ENCODE peak calls at places on chromosomes 2 and 18, in eight cellular contexts. Z is GM18507; H is IMR-90; C is body of pancreas; E is epithelial cell of esophagus; D is activated gamma-delta T cell treated with Interleukin-2 at 50 U/mL for 16 hours; U is head of caudate nucleus; R is stimulated activated CD4-positive, alpha-beta T cell treated with anti-CD3 and anti-CD28 coated beads, Interleukin-1b, Interleukin-23, amount 100 ng/mL, for 24 hours. O is an unnamed sample.

GRCh38 chr18:63264871-63265270 is 54.7 kb downstream of the BCL2 start:
- DNase-seq in Z (no peak), H (no peak), C (peak; percentile 7), E (no peak), D (no peak), U (no peak), R (no peak), O (no peak)

GRCh38 chr2:122078451-122078850 is 323.0 kb downstream of the TSN start:
- DNase-seq in Z (no peak), H (peak; percentile 19), C (no peak), E (no peak), D (no peak), U (no peak), R (no peak), O (no peak)

GRCh38 chr2:105712981-105713596 is 31.6 kb upstream of the NCK2 start:
- DNase-seq in Z (no peak), H (peak; percentile 19), C (no peak), E (peak; percentile 91), D (no peak), U (no peak), R (no peak), O (no peak)

GRCh38 chr2:240464514-240465241 is 29.2 kb downstream of the GPC1 start:
- DNase-seq in Z (no peak), H (no peak), C (peak; percentile 4), E (no peak), D (peak; percentile 2), U (peak; percentile 11), R (no peak), O (no peak)

GRCh38 chr2:241491549-241492173 is 16.7 kb downstream of the STK25 start:
- DNase-seq in Z (no peak), H (no peak), C (no peak), E (no peak), D (no peak), U (no peak), R (no peak), O (no peak)

GRCh38 chr2:9201185-9201891 is 5.3 kb upstream of the ASAP2 start:
- DNase-seq in Z (no peak), H (peak; percentile 89), C (no peak), E (peak; percentile 63), D (no peak), U (no peak), R (no peak), O (no peak)

GRCh38 chr18:48468151-48468550 is 59.0 kb upstream of the ZBTB7C start:
- DNase-seq in Z (no peak), H (no peak), C (no peak), E (no peak), D (no peak), U (no peak), R (no peak), O (no peak)

GRCh38 chr2:160061533-160062282 is 707 bp downstream of the PLA2R1 start:
- DNase-seq in Z (no peak), H (no peak), C (peak; percentile 9), E (no peak), D (no peak), U (no peak), R (no peak), O (no peak)

GRCh38 chr2:234620018-234620417 is 123.1 kb upstream of the ARL4C start:
- DNase-seq in Z (no peak), H (no peak), C (no peak), E (no peak), D (no peak), U (no peak), R (no peak), O (no peak)

GRCh38 chr2:9380702-9381628 is 42.4 kb downstream of the ITGB1BP1 start:
- DNase-seq in Z (no peak), H (peak; percentile 95), C (peak; percentile 27), E (peak; percentile 90), D (no peak), U (no peak), R (no peak), O (no peak)